ENCODE peak calls at places on chromosomes 12 and 14, in six cellular contexts. Q, S, J, M, B and Z are unnamed samples.

GRCh38 chr12:51643951-51644350 is 52.9 kb downstream of the SCN8A start:
- DNase-seq in Q (no peak), S (no peak), J (no peak), M (no peak), B (no peak), Z (no peak)

GRCh38 chr14:71264260-71264659 is 357.0 kb downstream of the PCNX1 start:
- DNase-seq in Q (no peak), S (no peak), J (no peak), M (no peak), B (no peak), Z (no peak)

GRCh38 chr12:34400986-34401658 is 378.8 kb downstream of the ALG10 start:
- DNase-seq in Q (no peak), S (peak), J (no peak), M (no peak), B (no peak), Z (peak)

GRCh38 chr12:11886339-11886738 is 184.4 kb upstream of the BCL2L14 start:
- DNase-seq in Q (peak), S (no peak), J (no peak), M (no peak), B (no peak), Z (no peak)

GRCh38 chr12:9064815-9065606 is 50.7 kb downstream of the A2M start:
- DNase-seq in Q (peak), S (peak), J (no peak), M (peak), B (peak), Z (peak)

GRCh38 chr12:105279460-105280056 is 43.6 kb upstream of the APPL2 start:
- DNase-seq in Q (no peak), S (no peak), J (no peak), M (no peak), B (peak), Z (no peak)

GRCh38 chr12:10293151-10293550 is 14.5 kb upstream of the KLRD1 start:
- DNase-seq in Q (no peak), S (no peak), J (no peak), M (no peak), B (no peak), Z (no peak)

GRCh38 chr12:6925543-6926279 is 2.0 kb upstream of the ATN1 start:
- DNase-seq in Q (peak), S (peak), J (peak), M (peak), B (peak), Z (no peak)

GRCh38 chr14:86217523-86217922 is 687.6 kb downstream of the FLRT2 start:
- DNase-seq in Q (no peak), S (no peak), J (no peak), M (no peak), B (no peak), Z (no peak)

GRCh38 chr12:11959117-11959823 is 111.5 kb upstream of the BCL2L14 start:
- DNase-seq in Q (peak), S (no peak), J (no peak), M (peak), B (peak), Z (no peak)

GRCh38 chr12:54890339-54890738 is 36.0 kb downstream of the MUCL1 start:
- DNase-seq in Q (no peak), S (no peak), J (no peak), M (no peak), B (no peak), Z (no peak)

GRCh38 chr14:93155667-93156066 is 29.0 kb downstream of the MOAP1 start:
- DNase-seq in Q (no peak), S (no peak), J (no peak), M (no peak), B (no peak), Z (no peak)

GRCh38 chr12:72271741-72272661 is at the start of gene TRHDE:
- DNase-seq in Q (peak), S (peak), J (no peak), M (peak), B (peak), Z (no peak)

GRCh38 chr12:4441355-4442330 is 4.0 kb downstream of the FGF6 start:
- DNase-seq in Q (no peak), S (no peak), J (no peak), M (no peak), B (no peak), Z (no peak)

GRCh38 chr14:82626156-82627055 is 1092.8 kb upstream of the SEL1L start:
- DNase-seq in Q (no peak), S (no peak), J (no peak), M (no peak), B (no peak), Z (no peak)

GRCh38 chr14:82621881-82622450 is 1088.3 kb upstream of the SEL1L start:
- DNase-seq in Q (no peak), S (no peak), J (no peak), M (no peak), B (no peak), Z (no peak)
- TF ChIP-seq CTCF in Q (no peak), S (no peak), J (no peak), M (no peak), B (no peak), Z (no peak)

GRCh38 chr14:105201156-105201927 is 20.2 kb upstream of the NUDT14 start:
- DNase-seq in Q (no peak), S (no peak), J (no peak), M (no peak), B (no peak), Z (no peak)
- TF ChIP-seq CTCF in Q (no peak), S (peak), J (peak), M (no peak), B (no peak), Z (no peak)

DNA sequence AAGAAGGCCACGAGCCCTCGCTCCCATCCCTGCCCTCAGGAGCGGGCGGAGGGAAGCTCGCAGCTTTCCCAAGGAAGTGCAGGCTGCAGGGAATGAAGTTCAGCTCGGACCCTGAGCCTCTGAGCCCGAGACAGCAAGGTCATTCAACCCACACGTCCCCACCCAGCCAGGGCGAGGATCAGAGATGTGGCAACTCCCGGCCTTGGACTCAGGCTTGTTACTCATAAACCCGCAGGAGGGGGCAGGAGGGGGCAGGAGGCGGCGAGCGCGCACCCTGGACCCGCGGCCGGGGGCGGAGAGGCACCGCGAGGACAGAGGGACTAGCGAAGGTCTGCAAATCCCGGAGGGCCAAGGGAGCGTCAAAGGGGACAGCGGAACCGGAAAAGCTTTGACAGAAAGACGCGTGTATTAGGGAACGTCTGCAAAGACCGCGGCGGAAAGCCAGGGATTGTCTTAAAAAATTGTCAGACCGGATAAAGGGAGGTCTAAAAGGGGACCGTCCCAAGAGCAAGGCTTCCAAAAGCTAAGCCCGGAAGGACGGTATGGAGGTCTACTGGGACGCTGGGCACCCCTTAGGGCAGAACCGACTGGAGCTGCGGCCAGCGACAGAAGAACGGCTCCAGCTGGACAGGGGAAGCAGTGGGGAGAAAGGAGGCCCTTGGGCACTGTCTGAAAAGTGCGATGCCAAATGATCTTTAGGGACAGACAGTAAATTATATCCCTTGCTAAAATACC is 609 bp upstream of the DCAF11 start:
- DNase-seq in Q (peak), S (peak), J (peak), M (peak), B (peak), Z (peak)
- TF ChIP-seq CTCF in Q (no peak), S (no peak), J (no peak), M (no peak), B (no peak), Z (no peak)

GRCh38 chr12:59118356-59118755 is 198.1 kb upstream of the LRIG3 start:
- DNase-seq in Q (no peak), S (no peak), J (no peak), M (no peak), B (no peak), Z (no peak)

GRCh38 chr12:59115995-59116394 is 195.7 kb upstream of the LRIG3 start:
- DNase-seq in Q (no peak), S (no peak), J (no peak), M (no peak), B (no peak), Z (no peak)

GRCh38 chr12:59119676-59120075 is 199.4 kb upstream of the LRIG3 start:
- DNase-seq in Q (peak), S (no peak), J (no peak), M (peak), B (no peak), Z (no peak)

GRCh38 chr12:59122784-59123183 is 202.5 kb upstream of the LRIG3 start:
- DNase-seq in Q (no peak), S (no peak), J (no peak), M (peak), B (no peak), Z (no peak)

DNA sequence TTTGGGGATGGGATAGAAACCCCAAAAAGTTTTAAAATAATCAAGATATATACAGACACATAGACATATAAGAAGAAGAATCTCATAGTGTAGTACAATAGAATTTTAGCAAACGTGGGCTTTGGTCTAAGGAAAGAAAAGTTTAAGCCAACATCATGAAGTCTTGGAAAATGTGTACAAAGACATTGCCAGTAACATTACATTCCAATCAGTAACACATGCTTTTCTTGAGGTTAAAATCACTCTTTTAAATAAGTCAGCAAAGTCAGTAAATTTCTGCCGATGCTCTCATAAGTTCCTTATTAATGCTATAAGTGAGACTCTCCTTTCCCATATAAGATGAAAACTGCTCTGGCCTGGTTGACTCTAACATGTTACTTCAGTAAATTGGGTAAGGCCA is 201.2 kb upstream of the LRIG3 start:
- DNase-seq in Q (no peak), S (no peak), J (no peak), M (no peak), B (no peak), Z (no peak)
- TF ChIP-seq CTCF in Q (no peak), S (no peak), J (no peak), M (no peak), B (no peak), Z (no peak)

GRCh38 chr12:27957366-27957765 is 15.2 kb downstream of the PTHLH start:
- DNase-seq in Q (no peak), S (no peak), J (no peak), M (no peak), B (no peak), Z (no peak)

GRCh38 chr12:27946396-27946795 is 26.1 kb downstream of the PTHLH start:
- DNase-seq in Q (no peak), S (no peak), J (no peak), M (peak), B (no peak), Z (no peak)

GRCh38 chr12:27952510-27952909 is 20.0 kb downstream of the PTHLH start:
- DNase-seq in Q (no peak), S (no peak), J (no peak), M (no peak), B (no peak), Z (no peak)

DNA sequence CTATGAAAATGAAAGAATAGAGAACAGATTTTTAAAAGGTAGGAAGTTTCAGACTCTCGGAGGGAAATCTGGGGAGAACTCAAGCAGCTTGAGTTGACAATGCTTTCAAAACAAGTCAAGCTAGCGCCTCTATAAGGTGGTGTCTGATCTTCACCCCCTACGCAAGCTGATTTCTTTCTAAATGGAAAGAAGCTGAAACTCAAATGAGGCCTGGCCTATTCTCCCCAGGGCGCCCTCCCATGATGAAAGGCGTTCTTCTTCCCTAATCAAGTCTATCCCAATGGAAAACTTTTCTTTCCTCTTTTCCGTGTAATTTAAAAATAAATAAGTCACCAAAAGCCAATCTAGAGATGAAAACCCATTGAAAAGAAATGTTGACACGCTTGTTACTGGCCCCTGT is 20.6 kb downstream of the PTHLH start:
- DNase-seq in Q (no peak), S (no peak), J (no peak), M (no peak), B (no peak), Z (no peak)
- TF ChIP-seq CTCF in Q (no peak), S (no peak), J (no peak), M (no peak), B (no peak), Z (no peak)